ENCODE peak calls at places on chromosomes 12 and 14, in four cellular contexts. V, I, S and J are unnamed samples.

GRCh38 chr14:90274019-90274418 is 17.7 kb downstream of the PSMC1 start:
- DNase-seq in S (no peak), I (peak; percentile 40), V (no peak), J (no peak)

GRCh38 chr14:95098984-95099599 is 58.2 kb downstream of the DICER1 start:
- DNase-seq in V (peak; percentile 38), S (peak; percentile 46), I (peak; percentile 39), J (peak; percentile 42)

GRCh38 chr14:55684956-55685584 is 105.1 kb downstream of the KTN1 start:
- DNase-seq in V (no peak), I (no peak), S (no peak), J (no peak)

GRCh38 chr14:104891664-104892500 is 26.8 kb downstream of the CEP170B start:
- DNase-seq in V (no peak), I (no peak), S (no peak), J (no peak)

GRCh38 chr14:104596927-104597351 is 7.6 kb downstream of the TMEM179 start:
- DNase-seq in V (no peak), S (no peak), I (no peak), J (no peak)

GRCh38 chr12:76085159-76085868 is 829 bp upstream of the NAP1L1 start:
- DNase-seq in I (no peak), S (no peak), V (peak; percentile 60), J (peak; percentile 25)

GRCh38 chr12:101552277-101552676 is 42.5 kb upstream of the MYBPC1 start:
- DNase-seq in I (no peak), V (peak; percentile 5), S (no peak), J (no peak)

GRCh38 chr12:107225626-107226025 is 132.3 kb upstream of the CRY1 start:
- DNase-seq in S (peak; percentile 67), V (peak; percentile 52), I (peak; percentile 25), J (no peak)